ENCODE peak calls at places on chromosomes 4 and X, in five cellular contexts. H is CD8-positive, alpha-beta memory T cell; U is AG09309; M is HFFc6; G is Ammon's horn. N is an unnamed sample.

GRCh38 chr4:139800082-139800481 is 134.5 kb downstream of the MGST2 start:
- DNase-seq in H (no peak), U (no peak), M (no peak), G (no peak), N (no peak)

GRCh38 chrX:153724252-153725038 is at the start of the genes ABCD1 and BCAP31:
- DNase-seq in H (peak), U (peak), M (peak), G (peak), N (peak)

GRCh38 chrX:49932786-49933185 is 10.4 kb downstream of the CLCN5 start:
- DNase-seq in H (no peak), U (no peak), M (no peak), G (no peak), N (no peak)

GRCh38 chr4:186954956-186955355 is 231.3 kb upstream of the FAT1 start:
- DNase-seq in H (no peak), U (no peak), M (no peak), G (no peak), N (no peak)

GRCh38 chr4:8427761-8428287 is 12.7 kb downstream of the ACOX3 start:
- DNase-seq in H (no peak), U (no peak), M (no peak), G (peak), N (no peak)

GRCh38 chrX:70554081-70554480 is 109.4 kb downstream of the DLG3 start:
- DNase-seq in H (no peak), U (no peak), M (peak), G (no peak), N (peak)

GRCh38 chr4:147739239-147739823 is 7.4 kb downstream of the ARHGAP10 start:
- DNase-seq in H (no peak), U (no peak), M (no peak), G (no peak), N (no peak)

GRCh38 chr4:140141196-140141845 is 12.7 kb downstream of the MAML3 start:
- DNase-seq in H (no peak), U (no peak), M (no peak), G (no peak), N (no peak)

GRCh38 chr4:83075696-83076095 is 38.8 kb downstream of the PLAC8 start:
- DNase-seq in H (no peak), U (peak), M (peak), G (no peak), N (no peak)

GRCh38 chr4:19592391-19592790 is 659.3 kb upstream of the SLIT2 start:
- DNase-seq in H (no peak), U (no peak), M (peak), G (no peak), N (no peak)

GRCh38 chr4:118684873-118685811 is at the start of gene METTL14:
- DNase-seq in H (peak), U (peak), M (peak), G (peak), N (peak)

GRCh38 chr4:40121515-40121914 is 64.9 kb downstream of the N4BP2 start:
- DNase-seq in H (no peak), U (peak), M (peak), G (peak), N (peak)

GRCh38 chrX:48713847-48714246 is 17.3 kb downstream of the SUV39H1 start:
- DNase-seq in H (no peak), U (no peak), M (no peak), G (no peak), N (no peak)

GRCh38 chrX:11113731-11114130 is 2.6 kb downstream of the HCCS start:
- DNase-seq in H (no peak), U (no peak), M (peak), G (peak), N (no peak)

N was measured in NCI-H460.